ENCODE peak calls at places on chromosomes 4 and X, in seven cellular contexts. R is K562, D is testis, C is esophagus squamous epithelium, E is ovary, X is A549, Y is suprapubic skin. W is an unnamed sample. For H3K4me1, the result is how much of the 10 kb centered on the place peaks cover.

GRCh38 chrX:15882704-15883539 is 28.3 kb upstream of the AP1S2 start:
- DNase-seq in X (peak), C (no peak), R (no peak), E (no peak), D (no peak), Y (no peak), W (no peak)

GRCh38 chrX:11555759-11556158 is 110.0 kb downstream of the ARHGAP6 start:
- DNase-seq in D (no peak), E (no peak), C (no peak), Y (no peak), R (no peak), X (no peak), W (no peak)

GRCh38 chrX:19174401-19175025 is 52.2 kb upstream of the ADGRG2 start:
- DNase-seq in Y (no peak), C (no peak), E (no peak), R (no peak), X (peak), D (no peak), W (no peak)

GRCh38 chr4:6844986-6845385 is 62.5 kb downstream of the KIAA0232 start:
- DNase-seq in X (no peak), R (peak), Y (no peak), C (no peak), E (no peak), D (no peak), W (no peak)

GRCh38 chr4:23902203-23902602 is 12.4 kb upstream of the PPARGC1A start:
- DNase-seq in Y (no peak), C (no peak), R (no peak), E (no peak), D (no peak), X (no peak), W (no peak)

GRCh38 chr4:76896731-76897521 is 1.0 kb downstream of the SOWAHB start:
- DNase-seq in R (no peak), X (peak), Y (no peak), C (no peak), E (peak), D (peak), W (no peak)

GRCh38 chr4:102687373-102687981 is 73.3 kb downstream of the MANBA start:
- DNase-seq in X (peak), E (no peak), Y (no peak), D (no peak), C (no peak), R (no peak), W (no peak)

GRCh38 chrX:69387559-69388487 is 116.3 kb upstream of the NALF2 start:
- DNase-seq in C (no peak), Y (no peak), E (peak), D (peak), X (peak), R (peak), W (peak)

GRCh38 chr4:73776363-73776762 is 36.0 kb downstream of the CXCL8 start:
- DNase-seq in Y (no peak), R (no peak), D (peak), C (no peak), E (no peak), X (peak), W (peak)

GRCh38 chrX:130176354-130176776 is 4.6 kb downstream of the RAB33A start:
- DNase-seq in R (no peak), E (no peak), D (no peak), C (no peak), Y (no peak), X (no peak), W (no peak)

GRCh38 chrX:66760648-66761047 is 121.8 kb upstream of the EDA2R start:
- DNase-seq in D (no peak), X (peak), Y (no peak), R (no peak), C (no peak), E (no peak), W (no peak)

GRCh38 chrX:136616987-136617685 is 30.8 kb upstream of the CD40LG start:
- DNase-seq in X (no peak), C (no peak), Y (no peak), R (no peak), D (no peak), E (no peak), W (no peak)

GRCh38 chrX:78123190-78123589 is 16.3 kb downstream of the TAF9B start:
- DNase-seq in E (no peak), R (no peak), C (no peak), D (no peak), Y (no peak), X (no peak), W (no peak)

GRCh38 chr4:5010984-5011383 is 8.3 kb downstream of the CYTL1 start:
- DNase-seq in E (no peak), D (no peak), R (no peak), C (no peak), X (no peak), Y (no peak), W (no peak)

GRCh38 chr4:6716958-6717655 is 1.1 kb downstream of the BLOC1S4 start:
- DNase-seq in E (no peak), R (no peak), C (no peak), X (no peak), Y (no peak), D (no peak), W (no peak)

GRCh38 chr4:54254915-54255246 is 25.8 kb downstream of the PDGFRA start:
- DNase-seq in C (no peak), Y (no peak), X (no peak), E (no peak), R (no peak), D (no peak), W (no peak)

GRCh38 chrX:132676561-132677186 is 187.8 kb upstream of the MBNL3 start:
- DNase-seq in D (peak), R (no peak), C (no peak), E (no peak), Y (no peak), X (no peak), W (no peak)

GRCh38 chr4:93776386-93777080 is 52.0 kb upstream of the ATOH1 start:
- DNase-seq in Y (no peak), C (no peak), X (peak), E (no peak), R (no peak), D (no peak), W (no peak)

GRCh38 chr4:38523524-38524448 is 140.2 kb upstream of the KLF3 start:
- DNase-seq in X (no peak), D (no peak), C (no peak), E (no peak), R (peak), Y (no peak), W (no peak)

GRCh38 chrX:154350429-154351182 is 23.8 kb downstream of the FLNA start:
- DNase-seq in E (peak), D (no peak), R (no peak), C (no peak), X (peak), Y (no peak), W (no peak)

GRCh38 chr4:138861130-138861529 is 154.5 kb upstream of the NOCT start:
- DNase-seq in X (no peak), R (no peak), Y (no peak), C (no peak), E (no peak), D (no peak), W (no peak)

GRCh38 chrX:108945883-108946523 is 209.6 kb upstream of the IRS4 start:
- DNase-seq in D (no peak), E (no peak), C (no peak), R (no peak), X (no peak), Y (no peak), W (no peak)

GRCh38 chr4:139300431-139301142 is 718 bp upstream of the NAA15 start:
- DNase-seq in X (peak), Y (no peak), C (no peak), E (no peak), R (no peak), D (no peak), W (peak)

GRCh38 chr4:101126044-101126443 is 221.3 kb downstream of the PPP3CA start:
- DNase-seq in E (no peak), Y (no peak), R (no peak), X (no peak), D (no peak), C (no peak), W (no peak)

GRCh38 chr4:132934901-132935300 is 214.2 kb upstream of the PCDH10 start:
- DNase-seq in X (no peak), C (no peak), R (no peak), D (no peak), E (no peak), Y (no peak), W (no peak)

GRCh38 chr4:17322514-17322913 is 189.4 kb downstream of the QDPR start:
- DNase-seq in R (no peak), E (no peak), X (no peak), C (no peak), D (no peak), Y (no peak), W (no peak)
- TF ChIP-seq POLR2A in R (no peak), E (no peak), X (no peak), C (no peak), D (no peak), Y (no peak), W (no peak)

DNA sequence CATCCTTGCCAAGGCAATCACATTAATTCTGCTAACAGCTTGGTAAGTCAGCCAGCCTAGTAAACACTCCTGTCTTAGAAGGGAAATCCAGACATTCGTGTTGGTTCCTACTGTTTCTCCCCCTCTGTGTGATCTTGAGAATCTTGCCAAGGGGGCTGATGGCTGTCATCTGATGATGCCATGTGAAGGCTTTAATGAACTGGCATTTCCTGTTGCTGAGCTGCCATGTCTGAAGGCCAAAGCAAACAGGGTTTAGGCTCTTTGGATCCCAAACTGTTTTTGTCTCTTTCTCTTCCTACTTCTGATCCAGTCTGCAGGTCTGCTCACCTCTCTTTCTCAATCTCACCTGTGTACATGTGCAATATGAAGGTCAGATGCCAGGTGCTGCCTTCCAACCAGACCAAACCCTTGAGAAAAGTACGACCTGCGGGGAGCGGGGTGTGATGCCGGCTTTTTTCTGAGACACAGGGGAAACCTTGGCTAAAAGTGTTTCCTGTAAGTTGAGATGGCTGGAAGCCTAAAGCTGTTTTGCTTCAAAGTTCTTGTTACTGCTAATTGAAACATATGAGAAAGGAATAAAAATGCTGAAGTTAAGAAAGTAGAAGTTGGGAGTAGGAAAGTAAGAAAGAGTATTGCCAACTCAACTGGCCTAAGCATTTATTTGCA is 532.9 kb downstream of the ANKRD50 start:
- DNase-seq in X (no peak), R (no peak), Y (no peak), C (no peak), E (no peak), D (no peak), W (no peak)
- H3K27ac ChIP-seq in X (no peak), R (no peak), Y (no peak), C (no peak), E (no peak), D (no peak), W (no peak)

GRCh38 chr4:1250527-1250812 is 1.5 kb upstream of the CTBP1 start:
- DNase-seq in X (no peak), Y (no peak), C (no peak), E (no peak), D (no peak), R (no peak), W (no peak)

GRCh38 chr4:1250921-1251772 is 2.2 kb upstream of the CTBP1 start:
- DNase-seq in D (no peak), R (no peak), C (no peak), E (peak), X (no peak), Y (peak), W (no peak)

GRCh38 chr4:1248262-1249147 is at the start of gene CTBP1:
- DNase-seq in D (peak), R (peak), C (no peak), X (peak), Y (peak), E (peak), W (peak)

GRCh38 chr4:1249148-1249730 is 309 bp upstream of the CTBP1 start:
- DNase-seq in Y (peak), E (peak), C (no peak), D (peak), R (peak), X (peak), W (peak)

GRCh38 chr4:1249731-1250526 is 999 bp upstream of the CTBP1 start:
- DNase-seq in Y (peak), C (no peak), X (no peak), E (peak), D (no peak), R (peak), W (peak)
- H3K4me1 ChIP-seq in Y (under half), C (under half), X (under half), E (under half), D (under half), R (under half), W (under half)

DNA sequence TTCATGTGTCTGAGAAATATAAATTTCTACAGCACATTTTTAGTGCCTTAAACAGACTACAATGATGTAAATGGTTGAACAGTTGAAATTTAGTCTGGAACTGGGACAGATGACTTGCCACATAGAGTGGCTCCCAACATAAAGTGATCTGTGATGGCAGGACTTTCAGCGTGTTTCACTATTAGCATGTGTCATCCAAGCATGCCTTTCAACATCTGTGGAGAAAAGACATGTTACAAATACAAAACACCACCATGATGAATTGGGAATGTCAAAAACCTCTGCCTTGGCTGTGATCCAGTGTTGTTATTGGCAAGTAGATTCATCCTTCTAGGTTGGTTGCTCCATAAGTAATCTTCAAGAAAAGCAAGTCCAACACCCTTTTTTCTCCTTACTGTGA is 348.7 kb downstream of the MAPK10 start:
- DNase-seq in C (no peak), D (no peak), R (no peak), Y (no peak), X (no peak), E (no peak), W (no peak)
- TF ChIP-seq POLR2A in C (no peak), D (no peak), R (no peak), Y (no peak), X (no peak), E (no peak), W (no peak)

GRCh38 chr4:120055795-120056194 is 10.9 kb downstream of the MAD2L1 start:
- DNase-seq in R (no peak), C (no peak), Y (no peak), X (no peak), E (no peak), D (no peak), W (no peak)
- H3K27ac ChIP-seq in R (no peak), C (peak), Y (no peak), X (no peak), E (no peak), D (no peak), W (no peak)

DNA sequence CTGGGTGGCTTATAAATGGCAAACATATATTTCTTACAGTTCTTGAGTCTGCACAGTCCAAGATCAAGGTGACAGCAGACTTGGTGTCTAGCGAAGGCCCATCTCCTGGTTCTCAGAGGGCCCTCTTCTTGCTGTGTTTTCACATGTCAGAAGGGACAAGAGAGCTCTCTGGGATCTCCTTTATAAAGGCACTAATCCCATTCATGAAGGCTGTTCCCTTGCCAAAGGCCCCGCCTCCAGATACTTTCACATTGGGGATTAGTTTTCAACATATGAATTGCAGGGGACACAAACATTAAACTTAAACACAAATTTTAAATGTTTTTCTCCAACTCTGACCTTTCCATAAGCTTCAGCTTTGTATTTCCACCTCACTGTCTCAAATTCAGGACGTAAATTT is 1135.0 kb upstream of the TENM3 start:
- DNase-seq in Y (no peak), R (no peak), E (no peak), C (no peak), X (no peak), D (no peak), W (no peak)
- H3K4me1 ChIP-seq in Y (under half), R (under half), E (under half), C (under half), X (under half), D (under half), W (under half)

DNA sequence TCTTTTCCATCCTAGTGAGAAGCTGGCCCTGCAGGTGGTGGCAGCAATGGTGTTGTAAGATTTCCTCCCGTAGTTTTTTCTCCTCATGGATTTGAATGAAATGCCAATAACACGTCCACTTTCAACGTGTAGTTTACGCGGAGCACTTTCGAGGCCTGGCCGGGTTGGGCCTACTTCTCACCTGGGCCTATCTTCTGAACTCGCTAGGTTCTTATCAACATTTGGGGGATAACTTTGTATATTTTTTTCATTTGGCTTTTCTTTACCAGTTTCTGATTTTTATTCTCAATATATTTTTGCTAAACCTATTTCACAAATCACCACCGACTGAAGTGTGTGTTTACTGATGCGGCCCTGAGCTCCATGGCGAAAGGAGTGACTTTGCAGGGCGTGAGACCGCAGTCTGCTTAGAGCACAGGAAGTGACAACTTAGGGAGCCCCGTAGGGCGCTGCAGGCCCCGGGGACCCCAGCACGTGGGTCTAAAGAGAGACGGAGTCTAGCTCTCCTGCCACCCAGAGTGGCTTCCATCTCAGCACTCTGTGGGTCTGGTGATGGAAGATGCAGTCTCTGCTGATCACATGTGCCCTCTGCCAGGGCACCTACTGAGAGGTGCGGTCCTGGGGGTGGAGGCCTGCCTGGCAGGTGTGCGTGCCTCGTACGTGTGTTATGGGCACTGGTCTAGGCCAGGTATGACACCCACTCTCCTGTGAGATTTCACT is 29.1 kb downstream of the NELFA start:
- DNase-seq in C (no peak), X (no peak), R (no peak), E (no peak), Y (no peak), D (no peak), W (no peak)
- TF ChIP-seq POLR2A in C (no peak), X (no peak), R (peak), E (no peak), Y (no peak), D (no peak), W (no peak)

GRCh38 chr4:92516450-92516849 is 212.7 kb downstream of the GRID2 start:
- DNase-seq in Y (no peak), D (no peak), R (no peak), C (no peak), X (no peak), E (no peak), W (no peak)
- H3K27ac ChIP-seq in Y (no peak), D (no peak), R (no peak), C (no peak), X (no peak), E (no peak), W (no peak)

GRCh38 chr4:7879127-7879526 is 60.5 kb downstream of the AFAP1 start:
- DNase-seq in E (no peak), R (no peak), Y (no peak), D (no peak), C (no peak), X (no peak), W (no peak)
- H3K4me1 ChIP-seq in E (under half), R (under half), Y (under half), D (under half), C (under half), X (half or more), W (under half)

DNA sequence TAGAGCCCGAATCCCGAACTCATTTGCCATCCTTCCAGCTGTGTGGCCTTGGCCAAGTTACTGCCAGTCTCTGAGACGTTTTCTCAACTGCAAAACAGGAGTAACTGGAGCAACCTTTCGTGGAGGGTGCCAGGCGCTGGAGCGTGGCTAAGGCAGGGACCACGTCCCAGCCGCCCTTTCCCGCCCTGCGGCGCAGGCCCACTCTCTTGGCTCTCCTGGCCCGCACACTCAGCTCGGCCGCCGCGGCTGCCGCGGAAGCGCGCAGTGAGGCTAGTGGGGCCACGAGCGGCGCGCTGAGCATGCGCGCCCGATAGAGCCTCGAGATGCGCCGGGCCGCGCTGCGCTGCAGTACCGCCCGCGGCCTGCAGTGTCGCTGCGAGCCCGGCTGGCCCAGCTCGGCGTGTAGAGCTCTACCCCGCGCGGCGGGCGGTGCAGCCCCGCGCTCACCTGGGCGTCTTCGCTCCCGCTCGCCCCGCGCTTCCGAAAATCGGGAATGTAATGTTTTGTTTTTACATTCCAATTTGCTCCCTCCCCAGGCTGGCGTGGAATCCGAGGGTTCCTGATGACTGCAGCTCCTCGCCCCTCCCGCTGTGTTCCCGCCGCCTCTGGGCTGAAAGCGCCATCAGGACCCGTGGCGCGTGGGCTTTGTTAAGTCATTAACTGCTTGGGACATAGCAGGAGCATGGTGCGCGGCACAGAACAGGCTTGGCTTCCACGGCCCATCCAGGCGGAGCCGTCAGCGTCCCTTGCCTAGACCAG is 4.0 kb upstream of the ZNF518B start:
- DNase-seq in R (peak), Y (no peak), D (peak), X (peak), E (peak), C (no peak), W (peak)
- TF ChIP-seq POLR2A in R (peak), Y (no peak), D (no peak), X (no peak), E (no peak), C (no peak), W (no peak)